ENCODE peak calls at places on chromosomes 6 and 20, in ten cellular contexts. One of them, this sample, is unnamed.

GRCh38 chr20:53149652-53150205 is 177.6 kb downstream of the TSHZ2 start:
- DNase-seq in tibial artery: no peak
- DNase-seq in ascending aorta: no peak
- DNase-seq in HFF-Myc: no peak
- DNase-seq in AG09309: no peak
- DNase-seq in brain microvascular endothelial cell: no peak
- DNase-seq in fibroblast of the aortic adventitia: no peak
- DNase-seq in NB4: no peak
- DNase-seq in psoas muscle: no peak
- DNase-seq in CD8-positive, alpha-beta T cell: no peak
- DNase-seq in this sample: no peak

GRCh38 chr6:35238843-35239289 is 20.7 kb upstream of the ZNF76 start:
- DNase-seq in tibial artery: peak; percentile 60
- DNase-seq in ascending aorta: peak; percentile 42
- DNase-seq in HFF-Myc: no peak
- DNase-seq in AG09309: no peak
- DNase-seq in brain microvascular endothelial cell: no peak
- DNase-seq in fibroblast of the aortic adventitia: peak; percentile 35
- DNase-seq in NB4: no peak
- DNase-seq in psoas muscle: no peak
- DNase-seq in CD8-positive, alpha-beta T cell: no peak
- DNase-seq in this sample: no peak

GRCh38 chr6:131250121-131250520 is 114.9 kb downstream of the AKAP7 start:
- DNase-seq in tibial artery: peak; percentile 64
- DNase-seq in ascending aorta: no peak
- DNase-seq in HFF-Myc: peak; percentile 5
- DNase-seq in AG09309: peak; percentile 13
- DNase-seq in brain microvascular endothelial cell: peak; percentile 40
- DNase-seq in fibroblast of the aortic adventitia: peak; percentile 53
- DNase-seq in NB4: peak; percentile 77
- DNase-seq in psoas muscle: peak; percentile 24
- DNase-seq in CD8-positive, alpha-beta T cell: peak; percentile 20
- DNase-seq in this sample: peak; percentile 53

GRCh38 chr6:137657351-137657911 is 163.2 kb upstream of the OLIG3 start:
- DNase-seq in tibial artery: no peak
- DNase-seq in ascending aorta: no peak
- DNase-seq in HFF-Myc: no peak
- DNase-seq in AG09309: no peak
- DNase-seq in brain microvascular endothelial cell: no peak
- DNase-seq in fibroblast of the aortic adventitia: no peak
- DNase-seq in NB4: no peak
- DNase-seq in psoas muscle: no peak
- DNase-seq in CD8-positive, alpha-beta T cell: no peak
- DNase-seq in this sample: no peak

GRCh38 chr20:46375771-46376170 is 30.6 kb downstream of the ELMO2 start:
- DNase-seq in tibial artery: no peak
- DNase-seq in ascending aorta: no peak
- DNase-seq in HFF-Myc: no peak
- DNase-seq in AG09309: no peak
- DNase-seq in brain microvascular endothelial cell: no peak
- DNase-seq in fibroblast of the aortic adventitia: peak; percentile 14
- DNase-seq in NB4: no peak
- DNase-seq in psoas muscle: no peak
- DNase-seq in CD8-positive, alpha-beta T cell: no peak
- DNase-seq in this sample: no peak

GRCh38 chr6:83505376-83505775 is 7.0 kb upstream of the PRSS35 start:
- DNase-seq in tibial artery: no peak
- DNase-seq in ascending aorta: no peak
- DNase-seq in HFF-Myc: no peak
- DNase-seq in AG09309: no peak
- DNase-seq in brain microvascular endothelial cell: no peak
- DNase-seq in fibroblast of the aortic adventitia: peak; percentile 28
- DNase-seq in NB4: no peak
- DNase-seq in psoas muscle: no peak
- DNase-seq in CD8-positive, alpha-beta T cell: no peak
- DNase-seq in this sample: no peak

GRCh38 chr6:82622461-82622860 is 258.8 kb downstream of the TPBG start:
- DNase-seq in tibial artery: no peak
- DNase-seq in ascending aorta: no peak
- DNase-seq in HFF-Myc: no peak
- DNase-seq in AG09309: no peak
- DNase-seq in brain microvascular endothelial cell: no peak
- DNase-seq in fibroblast of the aortic adventitia: no peak
- DNase-seq in NB4: no peak
- DNase-seq in psoas muscle: no peak
- DNase-seq in CD8-positive, alpha-beta T cell: no peak
- DNase-seq in this sample: no peak

GRCh38 chr6:1111361-1111760 is 200.5 kb upstream of the FOXQ1 start:
- DNase-seq in tibial artery: no peak
- DNase-seq in ascending aorta: no peak
- DNase-seq in HFF-Myc: no peak
- DNase-seq in AG09309: no peak
- DNase-seq in brain microvascular endothelial cell: no peak
- DNase-seq in fibroblast of the aortic adventitia: no peak
- DNase-seq in NB4: peak; percentile 13
- DNase-seq in psoas muscle: no peak
- DNase-seq in CD8-positive, alpha-beta T cell: no peak
- DNase-seq in this sample: no peak

GRCh38 chr6:10951675-10952282 is 64.9 kb downstream of the SYCP2L start:
- DNase-seq in tibial artery: no peak
- DNase-seq in ascending aorta: no peak
- DNase-seq in HFF-Myc: peak; percentile 58
- DNase-seq in AG09309: peak; percentile 27
- DNase-seq in brain microvascular endothelial cell: peak; percentile 61
- DNase-seq in fibroblast of the aortic adventitia: peak; percentile 71
- DNase-seq in NB4: peak; percentile 43
- DNase-seq in psoas muscle: no peak
- DNase-seq in CD8-positive, alpha-beta T cell: no peak
- DNase-seq in this sample: no peak
- TF ChIP-seq CTCF in tibial artery: peak; percentile 37
- TF ChIP-seq CTCF in ascending aorta: peak; percentile 25
- TF ChIP-seq CTCF in HFF-Myc: peak; percentile 58
- TF ChIP-seq CTCF in AG09309: peak; percentile 66
- TF ChIP-seq CTCF in brain microvascular endothelial cell: peak; percentile 65
- TF ChIP-seq CTCF in fibroblast of the aortic adventitia: peak; percentile 60
- TF ChIP-seq CTCF in NB4: peak; percentile 38
- TF ChIP-seq CTCF in psoas muscle: peak; percentile 28
- TF ChIP-seq CTCF in CD8-positive, alpha-beta T cell: no peak
- TF ChIP-seq CTCF in this sample: peak; percentile 71

GRCh38 chr6:90219168-90219985 is 77.3 kb downstream of the BACH2 start:
- DNase-seq in tibial artery: no peak
- DNase-seq in ascending aorta: no peak
- DNase-seq in HFF-Myc: peak; percentile 91
- DNase-seq in AG09309: peak; percentile 67
- DNase-seq in brain microvascular endothelial cell: peak; percentile 50
- DNase-seq in fibroblast of the aortic adventitia: peak; percentile 96
- DNase-seq in NB4: no peak
- DNase-seq in psoas muscle: no peak
- DNase-seq in CD8-positive, alpha-beta T cell: peak; percentile 36
- DNase-seq in this sample: no peak
- H3K4me3 ChIP-seq in tibial artery: peak overlapping the region; percentile 36
- H3K4me3 ChIP-seq in ascending aorta: peak overlapping the region; percentile 50
- H3K4me3 ChIP-seq in HFF-Myc: peak overlapping the region; percentile 48
- H3K4me3 ChIP-seq in AG09309: no peak overlapping the region
- H3K4me3 ChIP-seq in brain microvascular endothelial cell: peak overlapping the region; percentile 33
- H3K4me3 ChIP-seq in fibroblast of the aortic adventitia: peak overlapping the region; percentile 46
- H3K4me3 ChIP-seq in NB4: no peak overlapping the region
- H3K4me3 ChIP-seq in psoas muscle: peak overlapping the region; percentile 62
- H3K4me3 ChIP-seq in CD8-positive, alpha-beta T cell: no peak overlapping the region
- H3K4me3 ChIP-seq in this sample: no peak overlapping the region

DNA sequence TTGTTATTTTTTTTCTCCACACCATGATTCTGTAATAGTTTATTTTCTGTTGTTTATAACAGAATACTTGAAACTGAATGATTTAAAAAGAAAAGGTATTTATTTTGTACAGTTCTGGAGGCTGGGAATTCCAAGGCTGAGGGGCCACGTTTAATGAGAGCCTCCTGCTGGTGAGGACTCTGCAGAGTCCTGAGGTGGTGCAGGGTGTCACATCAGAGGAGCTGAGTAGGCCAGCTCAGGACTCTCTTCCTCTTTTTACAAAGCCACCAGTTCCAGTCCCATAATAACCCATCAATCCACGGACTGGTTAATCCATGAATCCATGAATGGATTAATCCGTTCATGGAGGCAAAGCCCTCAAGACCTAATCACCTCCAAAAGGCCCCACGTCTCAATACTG is 71.6 kb downstream of the TFAP2A start:
- DNase-seq in tibial artery: no peak
- DNase-seq in ascending aorta: no peak
- DNase-seq in HFF-Myc: no peak
- DNase-seq in AG09309: no peak
- DNase-seq in brain microvascular endothelial cell: no peak
- DNase-seq in fibroblast of the aortic adventitia: no peak
- DNase-seq in NB4: peak; percentile 46
- DNase-seq in psoas muscle: no peak
- DNase-seq in CD8-positive, alpha-beta T cell: no peak
- DNase-seq in this sample: no peak
- TF ChIP-seq CTCF in tibial artery: no peak
- TF ChIP-seq CTCF in ascending aorta: no peak
- TF ChIP-seq CTCF in HFF-Myc: peak; percentile 4
- TF ChIP-seq CTCF in AG09309: peak; percentile 11
- TF ChIP-seq CTCF in brain microvascular endothelial cell: peak; percentile 37
- TF ChIP-seq CTCF in fibroblast of the aortic adventitia: no peak
- TF ChIP-seq CTCF in NB4: peak; percentile 15
- TF ChIP-seq CTCF in psoas muscle: no peak
- TF ChIP-seq CTCF in CD8-positive, alpha-beta T cell: no peak
- TF ChIP-seq CTCF in this sample: no peak

GRCh38 chr6:5832621-5833107 is 174.1 kb downstream of the NRN1 start:
- DNase-seq in tibial artery: no peak
- DNase-seq in ascending aorta: no peak
- DNase-seq in HFF-Myc: no peak
- DNase-seq in AG09309: no peak
- DNase-seq in brain microvascular endothelial cell: no peak
- DNase-seq in fibroblast of the aortic adventitia: no peak
- DNase-seq in NB4: peak; percentile 31
- DNase-seq in psoas muscle: no peak
- DNase-seq in CD8-positive, alpha-beta T cell: no peak
- DNase-seq in this sample: no peak
- H3K4me3 ChIP-seq in tibial artery: no peak overlapping the region
- H3K4me3 ChIP-seq in ascending aorta: no peak overlapping the region
- H3K4me3 ChIP-seq in HFF-Myc: no peak overlapping the region
- H3K4me3 ChIP-seq in AG09309: no peak overlapping the region
- H3K4me3 ChIP-seq in brain microvascular endothelial cell: no peak overlapping the region
- H3K4me3 ChIP-seq in fibroblast of the aortic adventitia: no peak overlapping the region
- H3K4me3 ChIP-seq in NB4: no peak overlapping the region
- H3K4me3 ChIP-seq in psoas muscle: no peak overlapping the region
- H3K4me3 ChIP-seq in CD8-positive, alpha-beta T cell: no peak overlapping the region
- H3K4me3 ChIP-seq in this sample: no peak overlapping the region

GRCh38 chr6:40348591-40348990 is 238.6 kb downstream of the LRFN2 start:
- DNase-seq in tibial artery: no peak
- DNase-seq in ascending aorta: no peak
- DNase-seq in HFF-Myc: no peak
- DNase-seq in AG09309: no peak
- DNase-seq in brain microvascular endothelial cell: no peak
- DNase-seq in fibroblast of the aortic adventitia: no peak
- DNase-seq in NB4: no peak
- DNase-seq in psoas muscle: no peak
- DNase-seq in CD8-positive, alpha-beta T cell: no peak
- DNase-seq in this sample: no peak
- TF ChIP-seq CTCF in tibial artery: no peak
- TF ChIP-seq CTCF in ascending aorta: no peak
- TF ChIP-seq CTCF in HFF-Myc: no peak
- TF ChIP-seq CTCF in AG09309: no peak
- TF ChIP-seq CTCF in brain microvascular endothelial cell: no peak
- TF ChIP-seq CTCF in fibroblast of the aortic adventitia: no peak
- TF ChIP-seq CTCF in NB4: no peak
- TF ChIP-seq CTCF in psoas muscle: no peak
- TF ChIP-seq CTCF in CD8-positive, alpha-beta T cell: no peak
- TF ChIP-seq CTCF in this sample: no peak

This sample was measured in right lobe of liver.